ENCODE peak calls at places on chromosomes 7 and 10, in four cellular contexts. D is tibial artery; Y is CD4-positive, alpha-beta memory T cell; U is esophagus muscularis mucosa. F is an unnamed sample. For H3K9me3, the result is how much of the 10 kb centered on the place peaks cover.

GRCh38 chr10:35890970-35891330 is 248.9 kb upstream of the FZD8 start:
- DNase-seq in D (no peak), Y (no peak), U (no peak), F (no peak)

GRCh38 chr10:14605231-14605925 is 169.3 kb downstream of the FAM107B start:
- DNase-seq in D (no peak), Y (peak), U (peak), F (no peak)

GRCh38 chr7:50962281-50962883 is 179.7 kb upstream of the GRB10 start:
- DNase-seq in D (no peak), Y (no peak), U (peak), F (no peak)

GRCh38 chr7:151439855-151440798 is at the start of gene CRYGN:
- DNase-seq in D (peak), Y (no peak), U (no peak), F (no peak)

GRCh38 chr7:105677395-105677701 is 96.1 kb upstream of the EFCAB10 start:
- DNase-seq in D (no peak), Y (no peak), U (no peak), F (no peak)

GRCh38 chr10:86074294-86074693 is 292.3 kb downstream of the GRID1 start:
- DNase-seq in D (no peak), Y (no peak), U (no peak), F (no peak)

GRCh38 chr7:28207486-28208158 is 27.0 kb upstream of the JAZF1 start:
- DNase-seq in D (no peak), Y (no peak), U (no peak), F (no peak)

GRCh38 chr7:99499356-99499712 is 747 bp downstream of the ZNF394 start:
- DNase-seq in D (no peak), Y (peak), U (no peak), F (no peak)

GRCh38 chr7:111091623-111092370 is 870 bp downstream of the LRRN3 start:
- DNase-seq in D (no peak), Y (no peak), U (no peak), F (no peak)

GRCh38 chr7:74294191-74294998 is 5.2 kb downstream of the CLIP2 start:
- DNase-seq in D (no peak), Y (no peak), U (no peak), F (no peak)

GRCh38 chr7:55489552-55489951 is 82.8 kb downstream of the VOPP1 start:
- DNase-seq in D (no peak), Y (no peak), U (no peak), F (no peak)

GRCh38 chr7:71735961-71736556 is 604.1 kb downstream of the GALNT17 start:
- DNase-seq in D (peak), Y (no peak), U (no peak), F (peak)

GRCh38 chr10:6204063-6204340 is 1.3 kb downstream of the PFKFB3 start:
- DNase-seq in D (peak), Y (peak), U (no peak), F (peak)

GRCh38 chr7:26843696-26844095 is 20.7 kb downstream of the SKAP2 start:
- DNase-seq in D (no peak), Y (no peak), U (no peak), F (no peak)

GRCh38 chr7:153859239-153859638 is 193.0 kb upstream of the DPP6 start:
- DNase-seq in D (no peak), Y (no peak), U (no peak), F (no peak)

DNA sequence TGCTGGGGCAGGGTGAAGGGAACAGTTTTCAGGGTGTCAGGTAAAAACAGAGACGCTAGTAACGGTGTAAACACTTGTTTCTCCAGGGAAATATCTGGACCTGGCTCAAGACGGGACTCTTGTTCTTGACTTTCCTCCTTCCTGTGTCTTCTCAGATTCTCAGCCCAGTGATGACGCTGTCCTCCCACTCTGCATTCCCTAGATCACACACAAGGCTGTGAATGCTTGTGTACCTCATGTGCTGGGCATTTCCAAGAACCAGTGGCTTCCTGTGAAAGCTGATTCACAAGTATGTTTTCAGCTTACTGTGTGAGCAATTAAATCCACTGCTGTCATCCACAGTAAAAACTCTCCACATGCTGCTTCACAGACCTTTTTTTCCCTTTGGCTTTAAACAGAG is 193.9 kb upstream of the DPP6 start:
- DNase-seq in D (no peak), Y (no peak), U (no peak), F (no peak)
- H3K9me3 ChIP-seq in D (under half), Y (under half), U (under half), F (under half)

GRCh38 chr10:115384665-115385064 is 291.5 kb downstream of the ATRNL1 start:
- DNase-seq in D (no peak), Y (no peak), U (no peak), F (no peak)

GRCh38 chr10:115379064-115379463 is 285.9 kb downstream of the ATRNL1 start:
- DNase-seq in D (no peak), Y (no peak), U (no peak), F (no peak)
- H3K9me3 ChIP-seq in D (under half), Y (under half), U (under half), F (under half)

GRCh38 chr7:158004123-158004490 is 583.5 kb downstream of the PTPRN2 start:
- DNase-seq in D (no peak), Y (no peak), U (no peak), F (no peak)

GRCh38 chr7:158002486-158003080 is 585.0 kb downstream of the PTPRN2 start:
- DNase-seq in D (no peak), Y (no peak), U (no peak), F (no peak)

GRCh38 chr7:158001621-158002320 is 585.9 kb downstream of the PTPRN2 start:
- DNase-seq in D (no peak), Y (no peak), U (no peak), F (no peak)

GRCh38 chr7:158005531-158005930 is 582.1 kb downstream of the PTPRN2 start:
- DNase-seq in D (no peak), Y (no peak), U (no peak), F (no peak)

GRCh38 chr7:158003441-158004122 is 584.0 kb downstream of the PTPRN2 start:
- DNase-seq in D (no peak), Y (no peak), U (no peak), F (no peak)
- H3K9me3 ChIP-seq in D (under half), Y (under half), U (under half), F (under half)

DNA sequence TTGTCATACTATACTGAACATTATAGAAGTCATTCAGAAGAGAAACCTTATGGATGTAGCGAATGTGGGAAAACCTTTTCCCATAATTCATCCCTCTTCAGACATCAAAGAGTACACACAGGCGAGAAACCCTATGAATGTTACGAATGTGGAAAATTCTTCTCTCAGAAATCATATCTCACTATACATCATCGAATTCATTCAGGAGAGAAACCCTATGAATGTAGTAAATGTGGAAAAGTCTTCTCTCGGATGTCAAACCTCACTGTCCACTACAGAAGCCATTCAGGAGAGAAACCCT is 19.4 kb downstream of the RBAK start:
- DNase-seq in D (no peak), Y (no peak), U (no peak), F (no peak)
- H3K9me3 ChIP-seq in D (half or more), Y (half or more), U (half or more), F (half or more)

GRCh38 chr7:63044721-63045120 is 953.9 kb upstream of the ZNF722 start:
- DNase-seq in D (no peak), Y (no peak), U (no peak), F (no peak)
- H3K9me3 ChIP-seq in D (under half), Y (under half), U (under half), F (under half)

GRCh38 chr7:57774300-57774699 is 324.3 kb downstream of the ZNF716 start:
- DNase-seq in D (no peak), Y (no peak), U (no peak), F (no peak)
- H3K9me3 ChIP-seq in D (under half), Y (under half), U (under half), F (under half)

GRCh38 chr10:82089327-82089726 is 214.3 kb downstream of the NRG3 start:
- DNase-seq in D (no peak), Y (no peak), U (no peak), F (no peak)
- H3K9me3 ChIP-seq in D (under half), Y (under half), U (under half), F (under half)